ENCODE peak calls at places on chromosomes 16 and 17, in ten cellular contexts. One of them, this sample, is unnamed.
A peak's percentile ranks its signal among the peaks of the same experiment; 100 is the strongest.

GRCh38 chr16:88651276-88651988 is 579 bp upstream of the CYBA start:
- DNase-seq in fibroblast of lung: no peak
- DNase-seq in epithelial cell of esophagus: no peak
- DNase-seq in activated CD8-positive, alpha-beta T cell treated with anti-CD3 and anti-CD28 coated beads for 36 hours: peak; percentile 96
- DNase-seq in choroid plexus epithelial cell: peak; percentile 45
- DNase-seq in endothelial cell: peak; percentile 35
- DNase-seq in stomach: peak; percentile 63
- DNase-seq in AG10803: no peak
- DNase-seq in cardiac muscle cell: no peak
- DNase-seq in AG04449: no peak
- DNase-seq in this sample: peak; percentile 40

GRCh38 chr16:10813123-10813455 is 5.5 kb downstream of the TVP23A start:
- DNase-seq in fibroblast of lung: no peak
- DNase-seq in epithelial cell of esophagus: no peak
- DNase-seq in activated CD8-positive, alpha-beta T cell treated with anti-CD3 and anti-CD28 coated beads for 36 hours: no peak
- DNase-seq in choroid plexus epithelial cell: no peak
- DNase-seq in endothelial cell: no peak
- DNase-seq in stomach: no peak
- DNase-seq in AG10803: no peak
- DNase-seq in cardiac muscle cell: no peak
- DNase-seq in AG04449: no peak
- DNase-seq in this sample: no peak

GRCh38 chr17:42103221-42103954 is 5.1 kb upstream of the ZNF385C start:
- DNase-seq in fibroblast of lung: no peak
- DNase-seq in epithelial cell of esophagus: no peak
- DNase-seq in activated CD8-positive, alpha-beta T cell treated with anti-CD3 and anti-CD28 coated beads for 36 hours: no peak
- DNase-seq in choroid plexus epithelial cell: no peak
- DNase-seq in endothelial cell: no peak
- DNase-seq in stomach: no peak
- DNase-seq in AG10803: no peak
- DNase-seq in cardiac muscle cell: no peak
- DNase-seq in AG04449: no peak
- DNase-seq in this sample: no peak

GRCh38 chr16:80792031-80792430 is 12.4 kb downstream of the CDYL2 start:
- DNase-seq in fibroblast of lung: peak; percentile 12
- DNase-seq in epithelial cell of esophagus: no peak
- DNase-seq in activated CD8-positive, alpha-beta T cell treated with anti-CD3 and anti-CD28 coated beads for 36 hours: no peak
- DNase-seq in choroid plexus epithelial cell: peak; percentile 8
- DNase-seq in endothelial cell: no peak
- DNase-seq in stomach: no peak
- DNase-seq in AG10803: no peak
- DNase-seq in cardiac muscle cell: no peak
- DNase-seq in AG04449: no peak
- DNase-seq in this sample: no peak

GRCh38 chr17:5120036-5120435 is 4.2 kb downstream of the USP6 start:
- DNase-seq in fibroblast of lung: no peak
- DNase-seq in epithelial cell of esophagus: no peak
- DNase-seq in activated CD8-positive, alpha-beta T cell treated with anti-CD3 and anti-CD28 coated beads for 36 hours: no peak
- DNase-seq in choroid plexus epithelial cell: no peak
- DNase-seq in endothelial cell: no peak
- DNase-seq in stomach: no peak
- DNase-seq in AG10803: no peak
- DNase-seq in cardiac muscle cell: no peak
- DNase-seq in AG04449: no peak
- DNase-seq in this sample: peak; percentile 84

GRCh38 chr17:61317779-61318178 is 81.9 kb upstream of the TBX2 start:
- DNase-seq in fibroblast of lung: no peak
- DNase-seq in epithelial cell of esophagus: no peak
- DNase-seq in activated CD8-positive, alpha-beta T cell treated with anti-CD3 and anti-CD28 coated beads for 36 hours: no peak
- DNase-seq in choroid plexus epithelial cell: no peak
- DNase-seq in endothelial cell: no peak
- DNase-seq in stomach: no peak
- DNase-seq in AG10803: no peak
- DNase-seq in cardiac muscle cell: no peak
- DNase-seq in AG04449: no peak
- DNase-seq in this sample: no peak

GRCh38 chr16:82456683-82457082 is 170.1 kb upstream of the CDH13 start:
- DNase-seq in fibroblast of lung: peak; percentile 47
- DNase-seq in epithelial cell of esophagus: peak; percentile 75
- DNase-seq in activated CD8-positive, alpha-beta T cell treated with anti-CD3 and anti-CD28 coated beads for 36 hours: peak; percentile 60
- DNase-seq in choroid plexus epithelial cell: peak; percentile 72
- DNase-seq in endothelial cell: peak; percentile 77
- DNase-seq in stomach: peak; percentile 69
- DNase-seq in AG10803: peak; percentile 81
- DNase-seq in cardiac muscle cell: peak; percentile 80
- DNase-seq in AG04449: no peak
- DNase-seq in this sample: peak; percentile 21

GRCh38 chr17:4986951-4987766 is at the start of gene CAMTA2:
- DNase-seq in fibroblast of lung: peak; percentile 61
- DNase-seq in epithelial cell of esophagus: peak; percentile 64
- DNase-seq in activated CD8-positive, alpha-beta T cell treated with anti-CD3 and anti-CD28 coated beads for 36 hours: peak; percentile 92
- DNase-seq in choroid plexus epithelial cell: peak; percentile 50
- DNase-seq in endothelial cell: peak; percentile 79
- DNase-seq in stomach: peak; percentile 91
- DNase-seq in AG10803: peak; percentile 61
- DNase-seq in cardiac muscle cell: peak; percentile 94
- DNase-seq in AG04449: no peak
- DNase-seq in this sample: peak; percentile 88

GRCh38 chr17:58348038-58348437 is 4.0 kb downstream of the SUPT4H1 start:
- DNase-seq in fibroblast of lung: no peak
- DNase-seq in epithelial cell of esophagus: no peak
- DNase-seq in activated CD8-positive, alpha-beta T cell treated with anti-CD3 and anti-CD28 coated beads for 36 hours: no peak
- DNase-seq in choroid plexus epithelial cell: no peak
- DNase-seq in endothelial cell: no peak
- DNase-seq in stomach: no peak
- DNase-seq in AG10803: no peak
- DNase-seq in cardiac muscle cell: no peak
- DNase-seq in AG04449: no peak
- DNase-seq in this sample: no peak

GRCh38 chr17:32319548-32319905 is 22.4 kb downstream of the C17orf75 start:
- DNase-seq in fibroblast of lung: peak; percentile 16
- DNase-seq in epithelial cell of esophagus: peak; percentile 57
- DNase-seq in activated CD8-positive, alpha-beta T cell treated with anti-CD3 and anti-CD28 coated beads for 36 hours: peak; percentile 86
- DNase-seq in choroid plexus epithelial cell: peak; percentile 63
- DNase-seq in endothelial cell: peak; percentile 85
- DNase-seq in stomach: peak; percentile 83
- DNase-seq in AG10803: peak; percentile 37
- DNase-seq in cardiac muscle cell: peak; percentile 73
- DNase-seq in AG04449: no peak
- DNase-seq in this sample: peak; percentile 60

GRCh38 chr17:62093188-62094155 is 28.4 kb upstream of the MED13 start:
- DNase-seq in fibroblast of lung: peak; percentile 98
- DNase-seq in epithelial cell of esophagus: peak; percentile 96
- DNase-seq in activated CD8-positive, alpha-beta T cell treated with anti-CD3 and anti-CD28 coated beads for 36 hours: peak; percentile 30
- DNase-seq in choroid plexus epithelial cell: peak; percentile 75
- DNase-seq in endothelial cell: no peak
- DNase-seq in stomach: no peak
- DNase-seq in AG10803: peak; percentile 81
- DNase-seq in cardiac muscle cell: no peak
- DNase-seq in AG04449: peak; percentile 61
- DNase-seq in this sample: peak; percentile 15

GRCh38 chr17:47687748-47688147 is 6.2 kb upstream of the TBKBP1 start:
- DNase-seq in fibroblast of lung: no peak
- DNase-seq in epithelial cell of esophagus: no peak
- DNase-seq in activated CD8-positive, alpha-beta T cell treated with anti-CD3 and anti-CD28 coated beads for 36 hours: no peak
- DNase-seq in choroid plexus epithelial cell: peak; percentile 58
- DNase-seq in endothelial cell: no peak
- DNase-seq in stomach: no peak
- DNase-seq in AG10803: peak; percentile 47
- DNase-seq in cardiac muscle cell: no peak
- DNase-seq in AG04449: no peak
- DNase-seq in this sample: no peak

GRCh38 chr17:72883351-72883750 is 209.1 kb downstream of the SLC39A11 start:
- DNase-seq in fibroblast of lung: no peak
- DNase-seq in epithelial cell of esophagus: no peak
- DNase-seq in activated CD8-positive, alpha-beta T cell treated with anti-CD3 and anti-CD28 coated beads for 36 hours: no peak
- DNase-seq in choroid plexus epithelial cell: no peak
- DNase-seq in endothelial cell: no peak
- DNase-seq in stomach: no peak
- DNase-seq in AG10803: no peak
- DNase-seq in cardiac muscle cell: no peak
- DNase-seq in AG04449: no peak
- DNase-seq in this sample: no peak

GRCh38 chr17:951388-952132 is 28.0 kb downstream of the NXN start:
- DNase-seq in fibroblast of lung: peak; percentile 93
- DNase-seq in epithelial cell of esophagus: peak; percentile 63
- DNase-seq in activated CD8-positive, alpha-beta T cell treated with anti-CD3 and anti-CD28 coated beads for 36 hours: no peak
- DNase-seq in choroid plexus epithelial cell: peak; percentile 86
- DNase-seq in endothelial cell: peak; percentile 43
- DNase-seq in stomach: no peak
- DNase-seq in AG10803: peak; percentile 93
- DNase-seq in cardiac muscle cell: peak; percentile 87
- DNase-seq in AG04449: no peak
- DNase-seq in this sample: no peak

GRCh38 chr17:58614854-58615409 is 76.9 kb downstream of the TEX14 start:
- DNase-seq in fibroblast of lung: no peak
- DNase-seq in epithelial cell of esophagus: no peak
- DNase-seq in activated CD8-positive, alpha-beta T cell treated with anti-CD3 and anti-CD28 coated beads for 36 hours: no peak
- DNase-seq in choroid plexus epithelial cell: no peak
- DNase-seq in endothelial cell: no peak
- DNase-seq in stomach: no peak
- DNase-seq in AG10803: no peak
- DNase-seq in cardiac muscle cell: no peak
- DNase-seq in AG04449: no peak
- DNase-seq in this sample: no peak

DNA sequence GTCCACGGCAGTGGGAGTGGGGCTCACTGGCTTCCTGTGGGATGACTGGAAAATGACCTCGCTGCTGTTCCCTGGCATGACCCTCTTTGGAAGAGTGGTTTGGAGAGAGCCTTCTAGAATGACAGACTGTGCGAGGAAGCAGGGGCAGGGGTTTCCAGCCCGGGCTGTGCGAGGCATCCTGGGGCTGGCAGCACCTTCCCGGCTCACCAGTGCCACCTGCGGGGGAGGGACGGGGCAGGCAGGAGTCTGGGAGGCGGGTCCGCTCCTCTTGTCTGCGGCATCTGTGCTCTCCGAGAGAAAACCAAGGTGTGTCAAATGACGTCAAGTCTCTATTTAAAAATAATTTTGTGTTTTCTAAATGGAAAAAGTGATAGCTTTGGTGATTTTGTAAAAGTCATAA is 7.8 kb upstream of the RNF213 start:
- DNase-seq in fibroblast of lung: peak; percentile 19
- DNase-seq in epithelial cell of esophagus: peak; percentile 82
- DNase-seq in activated CD8-positive, alpha-beta T cell treated with anti-CD3 and anti-CD28 coated beads for 36 hours: peak; percentile 89
- DNase-seq in choroid plexus epithelial cell: no peak
- DNase-seq in endothelial cell: peak; percentile 64
- DNase-seq in stomach: peak; percentile 83
- DNase-seq in AG10803: no peak
- DNase-seq in cardiac muscle cell: peak; percentile 41
- DNase-seq in AG04449: no peak
- DNase-seq in this sample: no peak
- TF ChIP-seq CTCF in fibroblast of lung: peak; percentile 12
- TF ChIP-seq CTCF in epithelial cell of esophagus: peak; percentile 87
- TF ChIP-seq CTCF in activated CD8-positive, alpha-beta T cell treated with anti-CD3 and anti-CD28 coated beads for 36 hours: peak; percentile 61
- TF ChIP-seq CTCF in choroid plexus epithelial cell: peak; percentile 52
- TF ChIP-seq CTCF in endothelial cell: no peak
- TF ChIP-seq CTCF in stomach: peak; percentile 52
- TF ChIP-seq CTCF in AG10803: no peak
- TF ChIP-seq CTCF in cardiac muscle cell: peak; percentile 42
- TF ChIP-seq CTCF in AG04449: peak; percentile 50
- TF ChIP-seq CTCF in this sample: no peak

DNA sequence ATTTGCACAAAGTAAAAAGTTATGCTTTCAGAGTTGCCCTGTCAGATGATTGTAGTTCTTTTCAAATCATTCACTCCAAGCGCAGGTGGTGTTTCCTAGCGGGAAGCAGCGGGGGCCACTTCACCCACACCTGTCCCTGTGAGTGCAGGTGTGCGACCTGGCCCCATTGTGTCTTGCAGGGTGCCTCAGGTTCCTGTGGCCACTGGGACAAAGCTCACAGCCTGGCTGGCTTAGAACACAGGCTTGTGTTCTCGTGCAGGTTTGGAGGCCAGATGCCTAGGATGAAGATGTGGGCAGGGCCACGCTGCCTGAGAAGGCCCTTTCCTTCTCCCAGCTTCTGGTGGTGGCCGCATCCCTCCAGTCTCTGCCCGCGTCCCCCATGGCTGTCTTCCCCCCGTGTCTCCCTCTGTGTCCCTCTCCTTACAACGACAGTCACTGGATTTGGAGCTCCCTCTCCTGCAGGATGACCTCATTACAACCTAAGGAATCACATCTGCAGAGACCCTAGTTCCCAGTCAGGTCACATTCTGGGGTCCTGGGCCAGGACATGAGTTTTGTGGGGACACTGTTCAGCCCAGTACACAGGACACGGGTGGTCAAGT is 90.5 kb downstream of the NPIPB11 start:
- DNase-seq in fibroblast of lung: no peak
- DNase-seq in epithelial cell of esophagus: no peak
- DNase-seq in activated CD8-positive, alpha-beta T cell treated with anti-CD3 and anti-CD28 coated beads for 36 hours: no peak
- DNase-seq in choroid plexus epithelial cell: no peak
- DNase-seq in endothelial cell: no peak
- DNase-seq in stomach: no peak
- DNase-seq in AG10803: no peak
- DNase-seq in cardiac muscle cell: no peak
- DNase-seq in AG04449: no peak
- DNase-seq in this sample: peak; percentile 75
- TF ChIP-seq CTCF in fibroblast of lung: no peak
- TF ChIP-seq CTCF in epithelial cell of esophagus: no peak
- TF ChIP-seq CTCF in activated CD8-positive, alpha-beta T cell treated with anti-CD3 and anti-CD28 coated beads for 36 hours: no peak
- TF ChIP-seq CTCF in choroid plexus epithelial cell: no peak
- TF ChIP-seq CTCF in endothelial cell: no peak
- TF ChIP-seq CTCF in stomach: no peak
- TF ChIP-seq CTCF in AG10803: no peak
- TF ChIP-seq CTCF in cardiac muscle cell: no peak
- TF ChIP-seq CTCF in AG04449: no peak
- TF ChIP-seq CTCF in this sample: no peak

DNA sequence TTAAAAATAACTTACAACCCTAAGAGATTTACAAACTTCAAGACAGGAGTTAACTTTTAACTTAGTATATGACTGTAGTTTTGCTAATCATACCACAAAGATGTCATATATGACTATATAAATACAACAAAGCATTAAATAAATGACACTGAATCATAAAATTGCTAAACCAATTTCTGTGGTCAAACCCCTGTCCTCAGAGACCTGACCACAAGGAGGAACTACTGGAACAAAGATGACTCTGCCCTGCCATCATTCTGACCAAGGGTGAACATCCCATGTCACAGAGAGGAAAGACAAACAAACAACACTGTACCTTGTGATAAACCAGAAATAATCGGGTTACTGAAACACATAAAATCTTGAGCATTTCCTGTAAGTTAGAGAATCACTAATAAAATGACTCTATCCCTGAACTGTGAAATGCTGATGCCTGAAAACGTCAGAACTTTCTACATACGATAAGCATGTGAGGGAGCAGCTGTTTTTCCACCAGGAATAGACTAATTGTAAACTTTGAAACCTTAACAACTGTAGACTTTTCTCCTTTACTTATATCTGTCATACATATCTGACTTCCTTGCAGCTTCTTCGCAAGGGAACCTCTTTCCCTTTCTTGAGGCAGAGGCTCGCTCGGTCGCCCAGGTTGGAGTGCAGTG is 47.9 kb downstream of the WDR59 start:
- DNase-seq in fibroblast of lung: peak; percentile 70
- DNase-seq in epithelial cell of esophagus: no peak
- DNase-seq in activated CD8-positive, alpha-beta T cell treated with anti-CD3 and anti-CD28 coated beads for 36 hours: peak; percentile 33
- DNase-seq in choroid plexus epithelial cell: peak; percentile 95
- DNase-seq in endothelial cell: no peak
- DNase-seq in stomach: no peak
- DNase-seq in AG10803: peak; percentile 67
- DNase-seq in cardiac muscle cell: no peak
- DNase-seq in AG04449: peak; percentile 66
- DNase-seq in this sample: no peak
- TF ChIP-seq CTCF in fibroblast of lung: no peak
- TF ChIP-seq CTCF in epithelial cell of esophagus: no peak
- TF ChIP-seq CTCF in activated CD8-positive, alpha-beta T cell treated with anti-CD3 and anti-CD28 coated beads for 36 hours: no peak
- TF ChIP-seq CTCF in choroid plexus epithelial cell: peak; percentile 10
- TF ChIP-seq CTCF in endothelial cell: no peak
- TF ChIP-seq CTCF in stomach: no peak
- TF ChIP-seq CTCF in AG10803: peak; percentile 3
- TF ChIP-seq CTCF in cardiac muscle cell: no peak
- TF ChIP-seq CTCF in AG04449: no peak
- TF ChIP-seq CTCF in this sample: no peak

GRCh38 chr17:9768381-9768934 is 22.9 kb downstream of the DHRS7C start:
- DNase-seq in fibroblast of lung: peak; percentile 24
- DNase-seq in epithelial cell of esophagus: peak; percentile 41
- DNase-seq in activated CD8-positive, alpha-beta T cell treated with anti-CD3 and anti-CD28 coated beads for 36 hours: no peak
- DNase-seq in choroid plexus epithelial cell: peak; percentile 56
- DNase-seq in endothelial cell: no peak
- DNase-seq in stomach: no peak
- DNase-seq in AG10803: peak; percentile 44
- DNase-seq in cardiac muscle cell: peak; percentile 46
- DNase-seq in AG04449: no peak
- DNase-seq in this sample: no peak
- TF ChIP-seq CTCF in fibroblast of lung: peak; percentile 26
- TF ChIP-seq CTCF in epithelial cell of esophagus: peak; percentile 45
- TF ChIP-seq CTCF in activated CD8-positive, alpha-beta T cell treated with anti-CD3 and anti-CD28 coated beads for 36 hours: peak; percentile 72
- TF ChIP-seq CTCF in choroid plexus epithelial cell: peak; percentile 45
- TF ChIP-seq CTCF in endothelial cell: peak; percentile 78
- TF ChIP-seq CTCF in stomach: no peak
- TF ChIP-seq CTCF in AG10803: peak; percentile 54
- TF ChIP-seq CTCF in cardiac muscle cell: peak; percentile 40
- TF ChIP-seq CTCF in AG04449: no peak
- TF ChIP-seq CTCF in this sample: no peak

This sample was measured in lower leg skin.